ENCODE peak calls at places on chromosomes 1 and 21, in ten cellular contexts. K is astrocyte, G is brain microvascular endothelial cell, P is heart left ventricle, D is thoracic aorta, C is fibroblast of the aortic adventitia, T is WERI-Rb-1, V is GM20000, Z is Calu3, M is stomach. B is an unnamed sample.

GRCh38 chr1:232340448-232340847 is 289.5 kb downstream of the SIPA1L2 start:
- DNase-seq in G (no peak), V (no peak), C (no peak), P (no peak), T (no peak), K (no peak), Z (no peak), M (no peak), D (no peak), B (no peak)

GRCh38 chr1:10681296-10682113 is 114.9 kb downstream of the CASZ1 start:
- DNase-seq in M (no peak), P (peak; percentile 37), K (no peak), Z (no peak), D (no peak), V (no peak), G (no peak), T (peak; percentile 59), C (no peak), B (no peak)

GRCh38 chr1:66607458-66607857 is 73.5 kb downstream of the SGIP1 start:
- DNase-seq in P (no peak), G (no peak), D (no peak), T (peak; percentile 19), Z (no peak), K (no peak), C (no peak), M (no peak), V (peak; percentile 6), B (no peak)

GRCh38 chr1:96096138-96097011 is 625.2 kb upstream of the PTBP2 start:
- DNase-seq in C (no peak), P (no peak), T (no peak), D (no peak), Z (no peak), M (no peak), V (no peak), G (no peak), K (no peak), B (no peak)

GRCh38 chr1:186476306-186477040 is 15.6 kb upstream of the PDC start:
- DNase-seq in K (peak; percentile 82), M (no peak), C (peak; percentile 81), Z (no peak), P (no peak), T (no peak), G (peak; percentile 69), V (no peak), D (no peak), B (no peak)

GRCh38 chr1:46370214-46370633 is 23.9 kb upstream of the FAAH start:
- DNase-seq in D (no peak), G (peak; percentile 3), V (peak; percentile 56), P (no peak), C (peak; percentile 53), M (peak; percentile 68), Z (peak; percentile 40), T (no peak), K (peak; percentile 60), B (no peak)

GRCh38 chr1:8061673-8062386 is 35.7 kb upstream of the ERRFI1 start:
- DNase-seq in T (no peak), K (peak; percentile 77), P (no peak), Z (no peak), V (no peak), C (peak; percentile 70), M (no peak), D (no peak), G (peak; percentile 67), B (no peak)

GRCh38 chr1:166627583-166627982 is 211.7 kb upstream of the POGK start:
- DNase-seq in Z (no peak), P (no peak), D (no peak), M (no peak), V (no peak), T (no peak), G (no peak), C (no peak), K (no peak), B (no peak)

GRCh38 chr21:36706951-36707762 is 8.2 kb downstream of the SIM2 start:
- DNase-seq in M (no peak), P (no peak), Z (no peak), T (no peak), C (peak; percentile 43), K (no peak), D (no peak), V (peak; percentile 43), G (no peak), B (no peak)

GRCh38 chr1:62401034-62401433 is 35.8 kb upstream of the USP1 start:
- DNase-seq in M (no peak), P (no peak), G (no peak), V (no peak), C (no peak), K (no peak), Z (no peak), T (no peak), D (no peak), B (no peak)

GRCh38 chr1:41900611-41901444 is 17.9 kb downstream of the HIVEP3 start:
- DNase-seq in M (no peak), D (no peak), K (peak; percentile 84), G (no peak), P (no peak), T (no peak), V (no peak), C (peak; percentile 65), Z (no peak), B (no peak)

GRCh38 chr1:219227731-219228419 is 54.2 kb downstream of the LYPLAL1 start:
- DNase-seq in T (no peak), Z (no peak), P (no peak), M (no peak), G (no peak), K (no peak), D (no peak), V (no peak), C (peak; percentile 37), B (no peak)

GRCh38 chr1:198904356-198904755 is 265.5 kb downstream of the PTPRC start:
- DNase-seq in T (no peak), C (no peak), K (peak; percentile 52), M (no peak), G (no peak), Z (no peak), D (no peak), V (no peak), P (no peak), B (no peak)

GRCh38 chr1:92739669-92740524 is 45.0 kb downstream of the EVI5 start:
- DNase-seq in P (no peak), C (no peak), K (no peak), Z (no peak), T (no peak), M (no peak), D (no peak), G (no peak), V (no peak), B (no peak)

GRCh38 chr1:92736395-92736794 is 48.5 kb downstream of the EVI5 start:
- DNase-seq in Z (no peak), V (peak; percentile 9), K (no peak), C (peak; percentile 35), T (peak; percentile 12), P (no peak), D (no peak), G (no peak), M (no peak), B (no peak)
- TF ChIP-seq CTCF in Z (no peak), V (no peak), K (peak; percentile 17), C (peak; percentile 40), T (peak; percentile 41), P (peak; percentile 24), D (no peak), G (peak; percentile 43), M (no peak), B (peak; percentile 31)

DNA sequence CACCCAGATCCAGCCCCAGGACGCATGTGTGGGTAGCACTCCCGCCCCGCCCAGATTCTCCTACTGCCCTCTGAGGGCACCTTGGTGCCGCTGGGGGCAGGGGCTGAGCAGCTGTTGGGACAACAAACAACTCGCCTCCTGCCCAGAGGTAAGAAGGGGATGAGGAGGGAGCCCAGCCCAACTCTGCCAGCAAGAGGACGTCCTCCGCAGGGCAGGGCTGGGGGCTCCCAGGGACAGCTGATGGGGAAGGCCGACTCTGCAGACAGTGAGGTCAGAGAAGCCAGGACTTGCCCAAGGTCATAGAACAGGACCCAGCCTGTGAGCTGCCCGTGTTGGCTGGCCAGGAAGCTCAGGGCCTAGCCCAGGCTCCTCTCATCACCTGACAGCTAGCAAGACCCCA is 18.8 kb downstream of the RAP1GAP start:
- DNase-seq in K (no peak), C (no peak), T (no peak), Z (no peak), P (no peak), G (no peak), M (peak; percentile 36), D (no peak), V (no peak), B (no peak)
- TF ChIP-seq CTCF in K (no peak), C (no peak), T (no peak), Z (no peak), P (no peak), G (no peak), M (no peak), D (no peak), V (no peak), B (no peak)

DNA sequence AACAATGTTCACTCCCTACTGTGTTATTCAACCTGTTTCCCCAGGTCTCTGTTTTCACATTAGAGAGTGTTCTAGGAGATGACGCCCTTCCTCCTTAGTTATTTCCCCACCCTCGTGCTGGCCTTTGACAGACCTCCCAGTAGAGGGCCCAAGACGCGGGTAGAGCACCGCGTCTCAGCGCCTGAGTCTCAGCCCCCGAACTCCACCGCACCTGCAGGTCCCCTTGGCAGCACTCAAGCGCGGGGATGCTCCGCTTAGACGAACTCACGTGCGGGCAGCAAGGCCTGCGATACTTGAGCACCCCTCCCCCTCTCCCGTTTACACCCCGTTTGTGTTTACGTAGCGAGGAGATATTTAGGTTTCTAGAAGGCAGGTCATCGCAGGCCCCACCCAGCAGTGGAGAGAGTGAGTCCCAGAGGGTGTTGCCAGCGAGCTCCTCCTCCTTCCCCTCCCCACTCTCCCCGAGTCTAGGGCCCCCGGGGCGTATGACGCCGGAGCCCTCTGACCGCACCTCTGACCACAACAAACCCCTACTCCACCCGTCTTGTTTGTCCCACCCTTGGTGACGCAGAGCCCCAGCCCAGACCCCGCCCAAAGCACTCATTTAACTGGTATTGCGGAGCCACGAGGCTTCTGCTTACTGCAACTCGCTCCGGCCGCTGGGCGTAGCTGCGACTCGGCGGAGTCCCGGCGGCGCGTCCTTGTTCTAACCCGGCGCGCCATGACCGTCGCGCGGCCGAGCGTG is at the start of gene CD55:
- DNase-seq in D (peak; percentile 94), M (peak; percentile 93), C (peak; percentile 96), V (peak; percentile 93), P (peak; percentile 97), Z (peak; percentile 99), G (peak; percentile 95), K (peak; percentile 90), T (peak; percentile 94), B (no peak)
- TF ChIP-seq CTCF in D (no peak), M (no peak), C (no peak), V (peak; percentile 16), P (peak; percentile 45), Z (no peak), G (peak; percentile 41), K (no peak), T (peak; percentile 67), B (peak; percentile 32)

DNA sequence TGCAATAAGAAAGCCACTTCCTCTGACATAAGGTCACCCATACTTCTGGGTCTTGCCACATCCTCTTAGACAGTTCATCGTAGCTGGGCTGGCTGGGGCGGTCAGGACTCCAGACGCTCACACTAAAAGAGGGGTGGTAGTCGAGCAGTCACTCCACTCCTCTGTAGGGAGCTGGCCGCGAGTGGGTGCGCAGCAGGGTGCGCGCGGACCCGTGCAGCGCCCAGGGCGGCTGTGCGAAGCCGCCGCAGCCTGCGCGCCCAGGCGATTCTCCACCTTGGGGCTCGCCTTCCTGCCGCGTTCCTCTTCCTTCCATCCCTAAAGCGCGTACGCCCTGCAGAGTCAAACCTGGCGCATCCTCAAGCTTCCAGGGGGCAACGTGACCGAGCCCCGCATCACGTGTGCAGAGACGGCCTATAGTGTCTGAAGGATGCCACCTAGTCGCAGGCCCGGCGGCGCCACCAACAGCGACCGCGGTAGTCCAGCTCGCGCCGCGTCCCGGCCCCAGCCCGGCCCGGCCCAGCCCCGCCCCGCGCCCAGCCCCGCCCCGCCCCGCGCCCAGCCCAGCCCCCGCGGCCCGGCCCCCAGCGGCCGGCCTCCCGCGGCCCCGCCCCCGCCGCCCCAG is 360 bp upstream of the PRDX6 start:
- DNase-seq in T (peak; percentile 98), K (peak; percentile 73), G (peak; percentile 76), D (peak; percentile 43), M (peak; percentile 89), Z (peak; percentile 91), C (peak; percentile 76), V (peak; percentile 98), P (peak; percentile 94), B (peak; percentile 68)
- TF ChIP-seq CTCF in T (peak; percentile 28), K (no peak), G (no peak), D (no peak), M (no peak), Z (no peak), C (no peak), V (no peak), P (peak; percentile 32), B (peak; percentile 15)

B was measured in D721Med.